ENCODE peak calls at places on chromosomes 3 and 15, in ten cellular contexts. L is fibroblast of lung; D is small intestine; A is upper lobe of left lung; Q is psoas muscle; S is aorta; U is PC-3; I is Peyer's patch; H is naive thymus-derived CD4-positive, alpha-beta T cell; Z is RWPE2. T is an unnamed sample.
A peak's percentile ranks its signal among the peaks of the same experiment; 100 is the strongest.

GRCh38 chr3:179172546-179172945 is 24.4 kb downstream of the PIK3CA start:
- DNase-seq in L (no peak), D (no peak), A (no peak), Q (no peak), S (no peak), U (no peak), I (no peak), H (no peak), Z (no peak), T (no peak)

GRCh38 chr3:127536818-127537810 is 53.4 kb downstream of the TPRA1 start:
- DNase-seq in L (no peak), D (no peak), A (peak; percentile 67), Q (no peak), S (no peak), U (no peak), I (peak; percentile 39), H (no peak), Z (no peak), T (no peak)

GRCh38 chr15:57859130-57859685 is 152.7 kb downstream of the POLR2M start:
- DNase-seq in L (no peak), D (no peak), A (no peak), Q (no peak), S (no peak), U (no peak), I (no peak), H (no peak), Z (no peak), T (no peak)

GRCh38 chr3:127174715-127175140 is 18.2 kb upstream of the PRR23E start:
- DNase-seq in L (no peak), D (no peak), A (no peak), Q (no peak), S (no peak), U (no peak), I (no peak), H (no peak), Z (no peak), T (no peak)

GRCh38 chr15:80817901-80818300 is 38.7 kb downstream of the CEMIP start:
- DNase-seq in L (no peak), D (no peak), A (no peak), Q (no peak), S (no peak), U (no peak), I (no peak), H (no peak), Z (no peak), T (no peak)

GRCh38 chr3:73461582-73461981 is 163.2 kb downstream of the PDZRN3 start:
- DNase-seq in L (peak; percentile 87), D (no peak), A (no peak), Q (no peak), S (no peak), U (no peak), I (no peak), H (no peak), Z (no peak), T (no peak)

GRCh38 chr3:183502782-183503181 is 52.7 kb downstream of the KLHL6 start:
- DNase-seq in L (peak; percentile 40), D (peak; percentile 59), A (no peak), Q (no peak), S (no peak), U (peak; percentile 52), I (peak; percentile 50), H (no peak), Z (peak; percentile 2), T (no peak)

GRCh38 chr15:78082106-78082742 is 4.7 kb upstream of the TBC1D2B start:
- DNase-seq in L (no peak), D (no peak), A (no peak), Q (no peak), S (no peak), U (no peak), I (peak; percentile 46), H (no peak), Z (no peak), T (no peak)

GRCh38 chr3:111324645-111325044 is 217.4 kb upstream of the CD96 start:
- DNase-seq in L (no peak), D (no peak), A (no peak), Q (no peak), S (no peak), U (no peak), I (no peak), H (no peak), Z (no peak), T (no peak)

GRCh38 chr15:44035781-44036699 is 159.0 kb downstream of the FRMD5 start:
- DNase-seq in L (no peak), D (no peak), A (no peak), Q (no peak), S (no peak), U (no peak), I (no peak), H (no peak), Z (no peak), T (no peak)

GRCh38 chr15:63018639-63019038 is 23.9 kb upstream of the TPM1 start:
- DNase-seq in L (peak; percentile 45), D (no peak), A (no peak), Q (no peak), S (no peak), U (peak; percentile 45), I (no peak), H (no peak), Z (no peak), T (no peak)

GRCh38 chr15:67137951-67138935 is 72.8 kb downstream of the SMAD3 start:
- DNase-seq in L (peak; percentile 37), D (no peak), A (no peak), Q (no peak), S (no peak), U (no peak), I (peak; percentile 45), H (no peak), Z (no peak), T (no peak)

GRCh38 chr15:98760975-98761374 is 112.6 kb downstream of the IGF1R start:
- DNase-seq in L (no peak), D (no peak), A (no peak), Q (no peak), S (no peak), U (no peak), I (no peak), H (no peak), Z (no peak), T (no peak)
- H3K27me3 ChIP-seq in L (no peaks in the 10 kb centered on the region), D (no peaks in the 10 kb centered on the region), A (no peaks in the 10 kb centered on the region), Q (no peaks in the 10 kb centered on the region), S (no peaks in the 10 kb centered on the region), U (no peaks in the 10 kb centered on the region), I (no peaks in the 10 kb centered on the region), H (no peaks in the 10 kb centered on the region), Z (no peaks in the 10 kb centered on the region), T (no peaks in the 10 kb centered on the region)

GRCh38 chr3:172918568-172919296 is 168.2 kb downstream of the ECT2 start:
- DNase-seq in L (no peak), D (peak; percentile 22), A (no peak), Q (no peak), S (no peak), U (no peak), I (no peak), H (no peak), Z (no peak), T (no peak)
- H3K27ac ChIP-seq in L (no peak overlapping the region), D (peak overlapping the region; percentile 40), A (no peak overlapping the region), Q (no peak overlapping the region), S (no peak overlapping the region), U (no peak overlapping the region), I (no peak overlapping the region), H (no peak overlapping the region), Z (no peak overlapping the region), T (no peak overlapping the region)

GRCh38 chr3:186786810-186787375 is 3.5 kb downstream of the EIF4A2 start:
- DNase-seq in L (no peak), D (no peak), A (no peak), Q (no peak), S (no peak), U (no peak), I (no peak), H (no peak), Z (no peak), T (no peak)
- H3K36me3 ChIP-seq in L (peaks cover 22% of the 10 kb centered on the region), D (peaks cover 27% of the 10 kb centered on the region), A (peaks cover 43% of the 10 kb centered on the region), Q (peaks cover 26% of the 10 kb centered on the region), S (peaks cover 10% of the 10 kb centered on the region), U (peaks cover 65% of the 10 kb centered on the region), I (peaks cover 60% of the 10 kb centered on the region), H (peaks cover 71% of the 10 kb centered on the region), Z (peaks cover 85% of the 10 kb centered on the region), T (peaks cover 58% of the 10 kb centered on the region)

GRCh38 chr3:122589297-122589696 is 11.8 kb downstream of the PARP15 start:
- DNase-seq in L (no peak), D (no peak), A (no peak), Q (no peak), S (no peak), U (no peak), I (no peak), H (no peak), Z (no peak), T (no peak)

GRCh38 chr3:122587572-122587971 is 10.1 kb downstream of the PARP15 start:
- DNase-seq in L (no peak), D (no peak), A (no peak), Q (no peak), S (no peak), U (no peak), I (no peak), H (no peak), Z (no peak), T (no peak)

GRCh38 chr3:122586918-122587317 is 9.5 kb downstream of the PARP15 start:
- DNase-seq in L (no peak), D (no peak), A (no peak), Q (no peak), S (no peak), U (no peak), I (no peak), H (no peak), Z (no peak), T (no peak)

GRCh38 chr3:122594025-122594424 is 16.6 kb downstream of the PARP15 start:
- DNase-seq in L (no peak), D (no peak), A (no peak), Q (no peak), S (no peak), U (no peak), I (no peak), H (no peak), Z (no peak), T (no peak)

GRCh38 chr3:122590581-122590980 is 13.1 kb downstream of the PARP15 start:
- DNase-seq in L (no peak), D (no peak), A (no peak), Q (no peak), S (no peak), U (no peak), I (no peak), H (no peak), Z (no peak), T (no peak)
- H3K27me3 ChIP-seq in L (no peaks in the 10 kb centered on the region), D (no peaks in the 10 kb centered on the region), A (no peaks in the 10 kb centered on the region), Q (no peaks in the 10 kb centered on the region), S (no peaks in the 10 kb centered on the region), U (no peaks in the 10 kb centered on the region), I (no peaks in the 10 kb centered on the region), H (no peaks in the 10 kb centered on the region), Z (no peaks in the 10 kb centered on the region), T (no peaks in the 10 kb centered on the region)

GRCh38 chr3:21509706-21510105 is 241.3 kb downstream of the ZNF385D start:
- DNase-seq in L (peak; percentile 39), D (no peak), A (no peak), Q (no peak), S (no peak), U (no peak), I (no peak), H (no peak), Z (no peak), T (no peak)

GRCh38 chr3:21517184-21517583 is 233.8 kb downstream of the ZNF385D start:
- DNase-seq in L (no peak), D (no peak), A (no peak), Q (no peak), S (no peak), U (no peak), I (no peak), H (no peak), Z (no peak), T (no peak)

GRCh38 chr3:21515417-21515816 is 235.6 kb downstream of the ZNF385D start:
- DNase-seq in L (no peak), D (no peak), A (no peak), Q (no peak), S (no peak), U (no peak), I (no peak), H (no peak), Z (no peak), T (no peak)
- H3K27ac ChIP-seq in L (no peak overlapping the region), D (no peak overlapping the region), A (no peak overlapping the region), Q (no peak overlapping the region), S (no peak overlapping the region), U (no peak overlapping the region), I (no peak overlapping the region), H (no peak overlapping the region), Z (no peak overlapping the region), T (no peak overlapping the region)